ENCODE peak calls at places on chromosome 2, in six cellular contexts. One of them, this sample, is unnamed.
A peak's percentile ranks its signal among the peaks of the same experiment; 100 is the strongest.

GRCh38 chr2:84963323-84963691 is 7.7 kb upstream of the KCMF1 start:
- DNase-seq in HS-27A: no peak
- DNase-seq in GM03348: no peak
- DNase-seq in Panc1: no peak
- DNase-seq in amygdala: no peak
- DNase-seq in IMR-90: no peak
- DNase-seq in this sample: no peak

GRCh38 chr2:230774348-230774951 is 61.8 kb downstream of the CAB39 start:
- DNase-seq in GM03348: peak; percentile 83
- DNase-seq in HS-27A: no peak
- DNase-seq in Panc1: no peak
- DNase-seq in IMR-90: peak; percentile 92
- DNase-seq in amygdala: no peak
- DNase-seq in this sample: no peak

GRCh38 chr2:47631840-47632398 is 151.0 kb upstream of the MSH6 start:
- DNase-seq in HS-27A: peak; percentile 35
- DNase-seq in GM03348: peak; percentile 95
- DNase-seq in amygdala: no peak
- DNase-seq in Panc1: no peak
- DNase-seq in IMR-90: peak; percentile 68
- DNase-seq in this sample: no peak

GRCh38 chr2:218733615-218734021 is 23.0 kb downstream of the TTLL4 start:
- DNase-seq in IMR-90: peak; percentile 93
- DNase-seq in Panc1: no peak
- DNase-seq in HS-27A: no peak
- DNase-seq in amygdala: no peak
- DNase-seq in GM03348: peak; percentile 51
- DNase-seq in this sample: no peak

GRCh38 chr2:103159018-103159417 is 397.2 kb downstream of the TMEM182 start:
- DNase-seq in Panc1: no peak
- DNase-seq in HS-27A: no peak
- DNase-seq in GM03348: no peak
- DNase-seq in amygdala: no peak
- DNase-seq in IMR-90: no peak
- DNase-seq in this sample: no peak

GRCh38 chr2:159326569-159327255 is 40.2 kb upstream of the WDSUB1 start:
- DNase-seq in GM03348: peak; percentile 54
- DNase-seq in amygdala: no peak
- DNase-seq in IMR-90: peak; percentile 39
- DNase-seq in HS-27A: no peak
- DNase-seq in Panc1: no peak
- DNase-seq in this sample: no peak

GRCh38 chr2:238425979-238426567 is 654 bp upstream of the ASB1 start:
- DNase-seq in HS-27A: no peak
- DNase-seq in IMR-90: peak; percentile 68
- DNase-seq in GM03348: peak; percentile 73
- DNase-seq in Panc1: no peak
- DNase-seq in amygdala: no peak
- DNase-seq in this sample: no peak

GRCh38 chr2:197269173-197269572 is 41.4 kb downstream of the ANKRD44 start:
- DNase-seq in amygdala: no peak
- DNase-seq in HS-27A: no peak
- DNase-seq in Panc1: no peak
- DNase-seq in GM03348: no peak
- DNase-seq in IMR-90: peak; percentile 32
- DNase-seq in this sample: no peak

GRCh38 chr2:147659051-147659450 is 185.8 kb upstream of the ACVR2A start:
- DNase-seq in GM03348: no peak
- DNase-seq in IMR-90: peak; percentile 58
- DNase-seq in amygdala: no peak
- DNase-seq in Panc1: no peak
- DNase-seq in HS-27A: no peak
- DNase-seq in this sample: no peak

GRCh38 chr2:38138419-38138818 is 62.5 kb upstream of the CYP1B1 start:
- DNase-seq in HS-27A: no peak
- DNase-seq in IMR-90: no peak
- DNase-seq in Panc1: no peak
- DNase-seq in amygdala: no peak
- DNase-seq in GM03348: no peak
- DNase-seq in this sample: no peak

GRCh38 chr2:10397297-10397875 is 50.7 kb downstream of the ODC1 start:
- DNase-seq in amygdala: no peak
- DNase-seq in IMR-90: no peak
- DNase-seq in HS-27A: no peak
- DNase-seq in Panc1: no peak
- DNase-seq in GM03348: no peak
- DNase-seq in this sample: no peak

GRCh38 chr2:72950558-72951255 is 33.4 kb downstream of the EMX1 start:
- DNase-seq in HS-27A: no peak
- DNase-seq in amygdala: no peak
- DNase-seq in GM03348: no peak
- DNase-seq in IMR-90: no peak
- DNase-seq in Panc1: no peak
- DNase-seq in this sample: no peak

GRCh38 chr2:190996338-190996946 is 17.5 kb downstream of the STAT1 start:
- DNase-seq in GM03348: peak; percentile 63
- DNase-seq in IMR-90: peak; percentile 34
- DNase-seq in HS-27A: no peak
- DNase-seq in Panc1: no peak
- DNase-seq in amygdala: no peak
- DNase-seq in this sample: no peak

GRCh38 chr2:157839162-157839801 is 36.8 kb downstream of the ACVR1 start:
- DNase-seq in Panc1: no peak
- DNase-seq in amygdala: no peak
- DNase-seq in HS-27A: no peak
- DNase-seq in GM03348: no peak
- DNase-seq in IMR-90: peak; percentile 71
- DNase-seq in this sample: no peak

GRCh38 chr2:218400167-218400929 is 680 bp downstream of the CTDSP1 start:
- DNase-seq in amygdala: no peak
- DNase-seq in IMR-90: no peak
- DNase-seq in Panc1: no peak
- DNase-seq in GM03348: peak; percentile 54
- DNase-seq in HS-27A: no peak
- DNase-seq in this sample: no peak